ENCODE peak calls at places on chromosomes 4 and X, in seven cellular contexts. U is GM23248, B is OCI-LY7, V is A549, N is H1, X is MM.1S, I is IMR-90. Y is an unnamed sample.
A peak's percentile ranks its signal among the peaks of the same experiment; 100 is the strongest.

GRCh38 chrX:68719904-68720614 is 72.6 kb downstream of the STARD8 start:
- DNase-seq in U (peak; percentile 11), N (no peak), V (no peak), I (no peak), X (peak; percentile 6), B (no peak), Y (no peak)

GRCh38 chr4:159925770-159926169 is 822.9 kb downstream of the RAPGEF2 start:
- DNase-seq in B (peak; percentile 5), X (no peak), N (no peak), V (no peak), U (no peak), I (no peak), Y (no peak)

GRCh38 chrX:153397256-153397960 is 3.7 kb downstream of the PNMA6E start:
- DNase-seq in U (no peak), X (no peak), N (no peak), V (no peak), I (no peak), B (no peak), Y (no peak)

GRCh38 chr4:30720021-30720655 is at the start of gene PCDH7:
- DNase-seq in B (no peak), X (no peak), N (peak; percentile 76), I (peak; percentile 73), U (peak; percentile 71), V (peak; percentile 7), Y (peak; percentile 79)

GRCh38 chr4:33512397-33512796 is 2731.9 kb downstream of the ARAP2 start:
- DNase-seq in N (no peak), X (peak; percentile 69), B (peak; percentile 17), V (no peak), I (no peak), U (no peak), Y (no peak)

GRCh38 chr4:1603413-1604135 is 80.5 kb downstream of the FAM53A start:
- DNase-seq in V (no peak), B (no peak), I (no peak), N (no peak), X (no peak), U (no peak), Y (no peak)

GRCh38 chr4:181161669-181162068 is 1081.5 kb upstream of the TENM3 start:
- DNase-seq in U (peak; percentile 3), V (no peak), X (no peak), I (no peak), B (no peak), N (no peak), Y (peak; percentile 60)

GRCh38 chr4:143375326-143376073 is 38.8 kb downstream of the GAB1 start:
- DNase-seq in X (peak; percentile 71), B (peak; percentile 86), I (no peak), U (peak; percentile 46), V (no peak), N (no peak), Y (no peak)

GRCh38 chrX:150731795-150732194 is 38.6 kb downstream of the MTMR1 start:
- DNase-seq in N (no peak), B (no peak), X (no peak), U (peak; percentile 97), I (peak; percentile 97), V (no peak), Y (peak; percentile 97)

GRCh38 chr4:108030332-108030731 is 40.6 kb downstream of the HADH start:
- DNase-seq in X (peak; percentile 88), U (peak; percentile 87), V (peak; percentile 8), B (peak; percentile 90), N (no peak), I (peak; percentile 76), Y (peak; percentile 56)

GRCh38 chr4:119493419-119493818 is 135.2 kb downstream of the PDE5A start:
- DNase-seq in N (no peak), I (no peak), U (peak; percentile 42), X (no peak), V (no peak), B (peak; percentile 21), Y (no peak)

GRCh38 chr4:143699331-143700059 is 980 bp downstream of the FREM3 start:
- DNase-seq in U (peak; percentile 15), B (no peak), I (no peak), X (no peak), V (no peak), N (no peak), Y (no peak)

GRCh38 chrX:8783100-8784098 is 17.8 kb downstream of the FAM9A start:
- DNase-seq in X (peak; percentile 37), B (no peak), U (peak; percentile 10), I (peak; percentile 4), N (peak; percentile 71), V (peak; percentile 11), Y (no peak)

GRCh38 chr4:1759170-1759817 is 33.8 kb upstream of the FGFR3 start:
- DNase-seq in B (no peak), U (no peak), X (no peak), I (no peak), N (no peak), V (no peak), Y (no peak)

GRCh38 chrX:25015486-25016360 is at the start of gene ARX:
- DNase-seq in N (peak; percentile 77), V (peak; percentile 43), U (peak; percentile 65), X (no peak), I (peak; percentile 42), B (peak; percentile 33), Y (peak; percentile 36)
- H3K4me2 ChIP-seq in N (peak within 1 kb of the TSS; percentile 73), V (peak within 1 kb of the TSS; percentile 37), U (no peak within 1 kb of the TSS), X (no peak within 1 kb of the TSS), I (peak within 1 kb of the TSS; percentile 13), B (no peak within 1 kb of the TSS), Y (peak within 1 kb of the TSS; percentile 57)

DNA sequence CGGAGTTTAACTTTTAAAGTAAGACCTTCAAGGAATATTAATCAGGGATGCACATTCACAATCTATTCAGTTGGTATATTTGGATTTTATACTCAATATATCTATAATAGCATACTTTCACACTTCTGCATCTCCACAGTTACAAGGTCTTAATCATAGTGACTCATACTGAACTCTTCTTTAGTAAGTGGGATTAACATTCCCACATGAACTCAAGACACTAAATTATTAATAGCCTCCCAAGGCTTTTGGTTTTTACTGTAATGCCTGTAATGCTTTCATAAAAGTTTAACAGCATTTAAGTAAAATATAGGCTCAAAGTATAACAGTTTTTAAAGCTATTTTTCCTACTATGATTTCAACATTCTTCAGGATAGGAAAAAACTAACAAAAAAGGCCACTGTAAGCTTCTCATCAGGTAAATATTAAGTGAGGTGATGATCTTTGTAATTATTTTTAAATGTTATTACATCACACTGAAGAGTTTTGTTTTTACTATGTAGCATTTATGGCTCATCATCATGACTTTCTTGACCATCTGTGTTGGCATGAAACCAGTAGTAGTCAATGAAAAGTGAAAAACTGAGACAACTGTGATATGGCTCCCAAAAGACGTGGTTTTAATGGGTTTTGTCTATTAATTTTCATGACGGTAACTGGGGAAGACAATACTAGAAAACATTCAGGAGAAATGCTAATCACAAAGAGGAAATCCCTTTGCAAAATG is 91.5 kb upstream of the GALNT7 start:
- DNase-seq in B (no peak), N (no peak), U (peak; percentile 16), X (no peak), I (peak; percentile 12), V (no peak), Y (peak; percentile 78)
- H3K4me2 ChIP-seq in B (no peak overlapping the region), N (no peak overlapping the region), U (no peak overlapping the region), X (no peak overlapping the region), I (no peak overlapping the region), V (no peak overlapping the region), Y (no peak overlapping the region)

GRCh38 chrX:65673857-65674350 is 6.5 kb downstream of the MSN start:
- DNase-seq in V (no peak), N (no peak), X (no peak), I (no peak), B (no peak), U (no peak), Y (no peak)
- H3K4me2 ChIP-seq in V (peak overlapping the region; percentile 55), N (no peak overlapping the region), X (peak overlapping the region; percentile 43), I (peak overlapping the region; percentile 72), B (peak overlapping the region; percentile 10), U (peak overlapping the region; percentile 73), Y (peak overlapping the region; percentile 84)

GRCh38 chr4:184424993-184425758 is 49.2 kb downstream of the IRF2 start:
- DNase-seq in X (no peak), I (peak; percentile 55), V (no peak), B (no peak), U (no peak), N (no peak), Y (no peak)
- H3K4me2 ChIP-seq in X (no peak overlapping the region), I (no peak overlapping the region), V (no peak overlapping the region), B (no peak overlapping the region), U (no peak overlapping the region), N (no peak overlapping the region), Y (no peak overlapping the region)

GRCh38 chr4:88277711-88278025 is 6.7 kb downstream of the PPM1K start:
- DNase-seq in B (no peak), V (no peak), N (no peak), I (no peak), X (no peak), U (no peak), Y (no peak)

GRCh38 chr4:88276952-88277710 is 7.2 kb downstream of the PPM1K start:
- DNase-seq in I (no peak), B (no peak), X (no peak), V (no peak), N (no peak), U (no peak), Y (no peak)

GRCh38 chr4:88275516-88275915 is 8.8 kb downstream of the PPM1K start:
- DNase-seq in N (no peak), X (no peak), V (no peak), I (peak; percentile 11), U (no peak), B (peak; percentile 69), Y (no peak)

GRCh38 chr4:88280228-88280795 is 4.0 kb downstream of the PPM1K start:
- DNase-seq in U (no peak), N (no peak), X (no peak), V (no peak), I (no peak), B (peak; percentile 74), Y (no peak)

DNA sequence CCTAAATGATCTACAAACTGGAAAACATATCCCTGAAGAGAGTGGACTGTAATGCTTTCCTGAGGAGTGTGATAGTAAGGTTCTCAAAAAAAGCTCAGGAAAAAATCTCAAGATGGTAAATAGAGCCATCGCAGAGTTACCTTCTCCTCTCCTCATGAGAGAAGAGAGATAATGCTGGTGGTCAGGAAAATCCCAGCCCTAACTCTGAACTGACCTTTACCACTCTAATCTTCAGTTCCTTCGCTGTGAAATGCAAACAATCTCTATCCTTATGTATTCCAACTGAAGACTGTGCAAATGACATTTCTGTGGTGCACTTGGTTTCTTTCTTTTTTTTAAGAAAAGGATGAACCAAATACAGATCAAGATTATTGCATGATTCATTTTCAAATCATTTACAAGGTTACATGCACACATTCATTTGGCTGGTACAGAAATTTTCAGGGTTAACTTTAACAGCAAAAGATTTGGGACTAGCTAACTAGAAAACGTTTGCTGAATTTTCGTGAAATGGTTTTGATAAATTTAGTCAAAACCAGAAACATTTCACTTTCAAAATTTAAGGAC is 8.3 kb downstream of the PPM1K start:
- DNase-seq in V (no peak), X (no peak), U (no peak), B (no peak), I (no peak), N (no peak), Y (peak; percentile 12)
- H3K4me2 ChIP-seq in V (peak overlapping the region; percentile 31), X (peak overlapping the region; percentile 31), U (no peak overlapping the region), B (peak overlapping the region; percentile 98), I (no peak overlapping the region), N (no peak overlapping the region), Y (no peak overlapping the region)

Y was measured in astrocyte.